ENCODE peak calls at places on chromosome 13, in eight cellular contexts. One of them, this sample, is unnamed.

GRCh38 chr13:59734393-59734792 is 429.3 kb downstream of the DIAPH3 start:
- DNase-seq in stimulated activated CD4-positive, alpha-beta T cell treated with anti-CD3 and anti-CD28 coated beads, Interleukin-12 subunit alpha, Interleukin-12 subunit beta, amount 100 ng/mL, for 4 hours: no peak
- DNase-seq in NCI-H774: no peak
- DNase-seq in upper lobe of left lung: no peak
- DNase-seq in KG1: no peak
- DNase-seq in activated CD4-positive, alpha-beta memory T cell treated with anti-CD3 and anti-CD28 coated beads for 36 hours: peak; percentile 16
- DNase-seq in thoracic aorta: no peak
- DNase-seq in HS-27A: no peak
- DNase-seq in this sample: no peak

GRCh38 chr13:97196340-97196739 is 25.8 kb upstream of the MBNL2 start:
- DNase-seq in stimulated activated CD4-positive, alpha-beta T cell treated with anti-CD3 and anti-CD28 coated beads, Interleukin-12 subunit alpha, Interleukin-12 subunit beta, amount 100 ng/mL, for 4 hours: no peak
- DNase-seq in NCI-H774: no peak
- DNase-seq in upper lobe of left lung: no peak
- DNase-seq in KG1: no peak
- DNase-seq in activated CD4-positive, alpha-beta memory T cell treated with anti-CD3 and anti-CD28 coated beads for 36 hours: no peak
- DNase-seq in thoracic aorta: no peak
- DNase-seq in HS-27A: no peak
- DNase-seq in this sample: no peak

GRCh38 chr13:107043016-107043957 is 475.4 kb upstream of the ARGLU1 start:
- DNase-seq in stimulated activated CD4-positive, alpha-beta T cell treated with anti-CD3 and anti-CD28 coated beads, Interleukin-12 subunit alpha, Interleukin-12 subunit beta, amount 100 ng/mL, for 4 hours: no peak
- DNase-seq in NCI-H774: no peak
- DNase-seq in upper lobe of left lung: no peak
- DNase-seq in KG1: no peak
- DNase-seq in activated CD4-positive, alpha-beta memory T cell treated with anti-CD3 and anti-CD28 coated beads for 36 hours: no peak
- DNase-seq in thoracic aorta: no peak
- DNase-seq in HS-27A: no peak
- DNase-seq in this sample: no peak

GRCh38 chr13:101449971-101450748 is 2.3 kb upstream of the ITGBL1 start:
- DNase-seq in stimulated activated CD4-positive, alpha-beta T cell treated with anti-CD3 and anti-CD28 coated beads, Interleukin-12 subunit alpha, Interleukin-12 subunit beta, amount 100 ng/mL, for 4 hours: no peak
- DNase-seq in NCI-H774: no peak
- DNase-seq in upper lobe of left lung: no peak
- DNase-seq in KG1: no peak
- DNase-seq in activated CD4-positive, alpha-beta memory T cell treated with anti-CD3 and anti-CD28 coated beads for 36 hours: no peak
- DNase-seq in thoracic aorta: no peak
- DNase-seq in HS-27A: no peak
- DNase-seq in this sample: no peak

GRCh38 chr13:24264976-24265375 is 44.4 kb upstream of the C1QTNF9 start:
- DNase-seq in stimulated activated CD4-positive, alpha-beta T cell treated with anti-CD3 and anti-CD28 coated beads, Interleukin-12 subunit alpha, Interleukin-12 subunit beta, amount 100 ng/mL, for 4 hours: peak; percentile 65
- DNase-seq in NCI-H774: no peak
- DNase-seq in upper lobe of left lung: no peak
- DNase-seq in KG1: no peak
- DNase-seq in activated CD4-positive, alpha-beta memory T cell treated with anti-CD3 and anti-CD28 coated beads for 36 hours: peak; percentile 93
- DNase-seq in thoracic aorta: no peak
- DNase-seq in HS-27A: no peak
- DNase-seq in this sample: no peak

GRCh38 chr13:76976488-76976887 is 15.4 kb upstream of the CLN5 start:
- DNase-seq in stimulated activated CD4-positive, alpha-beta T cell treated with anti-CD3 and anti-CD28 coated beads, Interleukin-12 subunit alpha, Interleukin-12 subunit beta, amount 100 ng/mL, for 4 hours: no peak
- DNase-seq in NCI-H774: no peak
- DNase-seq in upper lobe of left lung: no peak
- DNase-seq in KG1: no peak
- DNase-seq in activated CD4-positive, alpha-beta memory T cell treated with anti-CD3 and anti-CD28 coated beads for 36 hours: no peak
- DNase-seq in thoracic aorta: no peak
- DNase-seq in HS-27A: no peak
- DNase-seq in this sample: no peak

GRCh38 chr13:32840840-32841713 is 175.1 kb upstream of the KL start:
- DNase-seq in stimulated activated CD4-positive, alpha-beta T cell treated with anti-CD3 and anti-CD28 coated beads, Interleukin-12 subunit alpha, Interleukin-12 subunit beta, amount 100 ng/mL, for 4 hours: no peak
- DNase-seq in NCI-H774: no peak
- DNase-seq in upper lobe of left lung: no peak
- DNase-seq in KG1: no peak
- DNase-seq in activated CD4-positive, alpha-beta memory T cell treated with anti-CD3 and anti-CD28 coated beads for 36 hours: peak; percentile 31
- DNase-seq in thoracic aorta: no peak
- DNase-seq in HS-27A: no peak
- DNase-seq in this sample: no peak

GRCh38 chr13:24215732-24216131 is 55.2 kb downstream of the SPATA13 start:
- DNase-seq in stimulated activated CD4-positive, alpha-beta T cell treated with anti-CD3 and anti-CD28 coated beads, Interleukin-12 subunit alpha, Interleukin-12 subunit beta, amount 100 ng/mL, for 4 hours: no peak
- DNase-seq in NCI-H774: no peak
- DNase-seq in upper lobe of left lung: no peak
- DNase-seq in KG1: no peak
- DNase-seq in activated CD4-positive, alpha-beta memory T cell treated with anti-CD3 and anti-CD28 coated beads for 36 hours: no peak
- DNase-seq in thoracic aorta: no peak
- DNase-seq in HS-27A: no peak
- DNase-seq in this sample: no peak

GRCh38 chr13:32549788-32550187 is 11.2 kb upstream of the N4BP2L2 start:
- DNase-seq in stimulated activated CD4-positive, alpha-beta T cell treated with anti-CD3 and anti-CD28 coated beads, Interleukin-12 subunit alpha, Interleukin-12 subunit beta, amount 100 ng/mL, for 4 hours: no peak
- DNase-seq in NCI-H774: no peak
- DNase-seq in upper lobe of left lung: no peak
- DNase-seq in KG1: no peak
- DNase-seq in activated CD4-positive, alpha-beta memory T cell treated with anti-CD3 and anti-CD28 coated beads for 36 hours: no peak
- DNase-seq in thoracic aorta: no peak
- DNase-seq in HS-27A: no peak
- DNase-seq in this sample: no peak